ENCODE peak calls at places on chromosomes 12 and 14, in eight cellular contexts. W is HCT116, B is GM12878, K is endothelial cell of umbilical vein, Q is K562, M is H1, H is A549, A is HepG2. C is an unnamed sample.

GRCh38 chr12:67925077-67925476 is 64.2 kb upstream of the IFNG-AS1 start:
- DNase-seq in K (no peak), B (no peak), Q (no peak), M (no peak), H (no peak), A (no peak), W (no peak), C (no peak)

GRCh38 chr14:53924754-53925153 is 31.9 kb downstream of the BMP4 start:
- DNase-seq in H (peak), B (no peak), A (peak), W (peak), Q (no peak), M (no peak), K (peak), C (no peak)

GRCh38 chr14:70779667-70780066 is 29.6 kb downstream of the MAP3K9 start:
- DNase-seq in A (no peak), W (no peak), K (no peak), M (no peak), B (no peak), Q (no peak), H (no peak), C (no peak)

GRCh38 chr12:132561784-132562156 is 48.6 kb downstream of the LRCOL1 start:
- DNase-seq in B (no peak), K (no peak), M (no peak), Q (peak), W (no peak), H (peak), A (no peak), C (peak)

GRCh38 chr14:92726135-92726932 is 22.1 kb downstream of the LGMN start:
- DNase-seq in Q (peak), K (peak), B (no peak), W (peak), M (no peak), H (peak), A (no peak), C (peak)

GRCh38 chr12:56994231-56994746 is 12.1 kb downstream of the ZBTB39 start:
- DNase-seq in A (no peak), K (no peak), H (no peak), M (no peak), B (no peak), W (no peak), Q (no peak), C (no peak)

GRCh38 chr12:56988207-56988739 is 18.1 kb downstream of the ZBTB39 start:
- DNase-seq in A (no peak), B (no peak), K (peak), W (no peak), H (no peak), Q (peak), M (no peak), C (peak)

GRCh38 chr12:119231774-119232173 is 53.0 kb downstream of the HSPB8 start:
- DNase-seq in H (no peak), M (no peak), B (no peak), K (no peak), A (no peak), W (no peak), Q (no peak), C (no peak)

GRCh38 chr14:89491701-89492381 is 74.8 kb upstream of the FOXN3 start:
- DNase-seq in H (no peak), W (no peak), A (peak), B (no peak), K (peak), Q (no peak), M (no peak), C (no peak)

GRCh38 chr14:65345264-65345663 is 67.3 kb upstream of the FUT8 start:
- DNase-seq in H (no peak), B (no peak), A (no peak), W (no peak), Q (no peak), K (no peak), M (no peak), C (no peak)

GRCh38 chr14:100530270-100531072 is 56.7 kb downstream of the BEGAIN start:
- DNase-seq in Q (no peak), M (no peak), H (no peak), K (no peak), B (no peak), W (no peak), A (no peak), C (no peak)

GRCh38 chr14:100790785-100791667 is 34.9 kb upstream of the MEG3 start:
- DNase-seq in M (no peak), K (peak), B (no peak), W (no peak), A (no peak), H (no peak), Q (peak), C (no peak)

GRCh38 chr12:4037747-4038312 is 164.6 kb upstream of the PARP11 start:
- DNase-seq in Q (peak), H (peak), A (peak), K (peak), M (no peak), W (no peak), B (no peak), C (peak)

GRCh38 chr14:55777867-55778266 is 197.9 kb downstream of the KTN1 start:
- DNase-seq in Q (no peak), B (no peak), A (no peak), W (no peak), K (no peak), H (no peak), M (no peak), C (no peak)

GRCh38 chr14:63899953-63900352 is 47.1 kb downstream of the SYNE2 start:
- DNase-seq in H (no peak), K (no peak), B (no peak), M (no peak), A (no peak), W (no peak), Q (no peak), C (peak)

GRCh38 chr14:58138065-58138718 is 13.8 kb downstream of the ARMH4 start:
- DNase-seq in K (no peak), W (no peak), A (no peak), Q (peak), M (no peak), B (no peak), H (no peak), C (no peak)

GRCh38 chr12:111204684-111205305 is 164.1 kb downstream of the PHETA1 start:
- DNase-seq in Q (no peak), A (no peak), H (no peak), B (no peak), M (no peak), W (no peak), K (no peak), C (no peak)

DNA sequence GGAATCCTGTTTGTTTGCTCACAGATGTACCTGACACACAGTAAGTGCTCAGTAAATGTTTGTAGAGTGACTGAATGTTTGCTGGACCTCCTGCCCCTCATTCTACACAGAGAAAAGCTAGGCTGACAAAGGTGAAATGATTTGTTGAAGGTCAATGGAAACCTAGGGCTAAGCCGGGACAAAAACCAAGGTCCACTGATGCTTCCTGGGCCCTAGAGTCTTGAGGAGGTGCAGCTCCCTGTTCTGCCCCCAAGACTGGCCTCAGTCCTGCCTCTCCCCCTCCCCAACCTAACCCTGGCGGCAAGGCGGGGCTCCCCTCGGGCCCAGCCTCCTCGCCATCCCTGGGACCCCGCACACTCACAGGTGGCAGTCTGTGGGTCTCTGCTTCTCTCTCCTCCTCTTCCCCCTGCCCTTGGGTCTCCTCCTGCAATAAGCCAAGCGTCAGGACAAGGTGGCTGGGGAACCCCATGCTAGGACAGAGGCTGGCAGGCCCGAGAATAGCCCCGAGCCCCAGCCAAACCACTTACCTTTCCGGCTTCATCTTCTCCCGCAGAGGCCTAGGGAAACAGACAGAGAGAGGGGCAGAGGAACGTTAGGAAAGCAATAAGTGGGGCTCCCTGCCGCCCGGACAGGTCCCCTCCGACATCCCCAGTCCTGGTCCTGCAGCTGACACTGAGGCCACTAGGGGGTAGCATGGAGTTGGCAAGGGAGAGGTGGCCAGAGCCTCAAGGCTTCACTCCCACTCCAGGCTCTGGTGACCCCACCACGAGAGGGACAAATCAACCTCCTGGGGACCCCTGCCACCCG is 9.3 kb downstream of the PGF start:
- DNase-seq in A (peak), Q (peak), K (peak), M (peak), B (no peak), H (peak), W (peak), C (peak)
- TF ChIP-seq POLR2A in A (peak), Q (no peak), K (no peak), M (no peak), B (no peak), H (no peak), W (peak), C (no peak)

DNA sequence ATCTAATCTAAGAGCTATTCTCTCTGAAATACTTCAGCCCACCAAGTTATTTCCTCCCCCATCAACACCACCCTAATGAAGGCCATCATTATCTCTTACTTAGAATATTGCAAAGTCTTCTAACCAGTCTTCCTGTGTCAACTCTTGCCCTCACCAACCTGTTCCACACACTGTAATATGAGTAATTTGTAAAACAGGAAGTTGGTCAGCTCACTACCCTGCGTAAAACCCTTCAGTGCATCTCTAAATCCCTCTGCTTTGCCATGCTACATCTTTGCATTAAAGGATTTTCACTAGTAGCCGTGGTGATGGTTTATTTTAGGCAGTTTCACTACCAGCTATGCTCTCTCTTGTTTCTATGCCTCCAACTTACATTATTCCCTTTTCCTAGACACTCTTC is 70.0 kb downstream of the KIF21A start:
- DNase-seq in M (no peak), K (peak), W (no peak), A (no peak), B (peak), H (no peak), Q (no peak), C (peak)
- TF ChIP-seq MAX in M (no peak), K (no peak), W (no peak), A (no peak), B (no peak), H (no peak), Q (no peak), C (peak)

DNA sequence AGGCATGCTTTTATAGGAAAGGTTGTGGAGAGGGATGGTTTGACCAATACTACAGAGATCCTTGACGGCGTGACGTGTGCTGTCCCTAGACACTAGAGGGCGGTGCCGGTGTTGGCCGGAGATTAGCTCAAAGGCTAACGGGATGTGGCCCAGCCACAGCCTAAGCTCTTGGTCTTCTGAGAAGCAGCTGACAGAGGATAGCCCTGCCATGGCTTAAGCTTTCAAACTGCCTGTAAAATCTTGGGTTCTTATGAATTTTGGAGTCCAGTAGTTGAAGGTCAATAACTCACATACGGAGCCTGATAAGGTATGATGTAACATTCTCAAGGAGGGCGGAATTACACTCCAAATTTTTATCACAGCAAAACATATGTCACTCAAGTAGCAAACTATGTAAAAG is 515.7 kb upstream of the ATXN7L3B start:
- DNase-seq in Q (peak), M (peak), H (peak), B (no peak), K (peak), W (peak), A (peak), C (peak)
- TF ChIP-seq POLR2A in Q (no peak), M (no peak), H (no peak), B (no peak), K (no peak), W (no peak), A (no peak), C (no peak)

DNA sequence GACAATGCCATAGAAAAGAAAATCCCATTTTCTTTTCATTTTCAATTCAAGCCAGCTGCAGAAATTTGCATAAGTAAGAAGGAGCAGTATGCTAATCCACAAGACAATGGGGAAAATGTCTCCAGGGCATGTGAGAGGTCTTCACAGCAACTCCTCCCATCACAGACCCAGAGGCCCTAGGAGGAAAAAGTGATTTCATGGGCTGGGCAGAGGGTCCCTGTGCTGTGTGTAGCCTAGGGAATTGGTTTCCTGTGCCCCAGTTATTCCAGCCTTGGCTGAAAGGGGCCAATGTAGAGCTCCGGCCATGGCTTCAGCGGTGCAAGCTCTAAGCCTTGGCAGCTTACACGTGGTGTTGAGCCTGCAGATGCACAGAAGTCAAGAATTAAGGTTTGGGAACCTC is 211.4 kb downstream of the CCDC59 start:
- DNase-seq in W (no peak), K (no peak), A (no peak), B (no peak), H (no peak), Q (no peak), M (no peak), C (no peak)
- TF ChIP-seq MAX in W (no peak), K (no peak), A (no peak), B (no peak), H (no peak), Q (no peak), M (no peak), C (no peak)

GRCh38 chr12:108633081-108633533 is 587 bp downstream of the SELPLG start:
- DNase-seq in K (no peak), H (no peak), M (no peak), Q (no peak), B (no peak), W (no peak), A (no peak), C (no peak)

GRCh38 chr12:108634225-108634795 is 616 bp upstream of the SELPLG start:
- DNase-seq in H (no peak), M (no peak), Q (peak), A (no peak), B (no peak), W (no peak), K (no peak), C (peak)

GRCh38 chr12:108635201-108635996 is 1.7 kb upstream of the SELPLG start:
- DNase-seq in B (peak), K (no peak), H (no peak), W (no peak), M (no peak), A (no peak), Q (no peak), C (peak)

GRCh38 chr12:108635997-108636808 is 2.5 kb upstream of the SELPLG start:
- DNase-seq in A (no peak), K (no peak), H (no peak), W (no peak), B (no peak), Q (no peak), M (no peak), C (no peak)

GRCh38 chr12:108633534-108634224 is at the start of gene SELPLG:
- DNase-seq in A (no peak), H (no peak), W (no peak), Q (peak), M (no peak), B (peak), K (no peak), C (peak)
- TF ChIP-seq POLR2A in A (no peak), H (no peak), W (no peak), Q (no peak), M (no peak), B (peak), K (no peak), C (peak)

GRCh38 chr14:72165151-72165715 is 233.0 kb downstream of the RGS6 start:
- DNase-seq in M (no peak), H (no peak), Q (no peak), B (no peak), W (no peak), A (no peak), K (no peak), C (no peak)
- TF ChIP-seq MAX in M (no peak), H (no peak), Q (no peak), B (no peak), W (no peak), A (no peak), K (no peak), C (no peak)

GRCh38 chr14:72812292-72812851 is 81.5 kb downstream of the DPF3 start:
- DNase-seq in K (no peak), A (no peak), Q (no peak), H (no peak), B (no peak), M (no peak), W (no peak), C (no peak)
- TF ChIP-seq POLR2A in K (no peak), A (no peak), Q (no peak), H (no peak), B (no peak), M (no peak), W (no peak), C (no peak)